ENCODE peak calls at places on chromosomes 5 and 9, in nine cellular contexts. H is stimulated activated CD8-positive, alpha-beta memory T cell treated with anti-CD3 and anti-CD28 coated beads, Interleukin-4, amount 100 ng/mL, for 24 hours; C is AG20443; Z is GM13976; X is NCI-H460; A is activated gamma-delta T cell treated with Interleukin-2 at 50 U/mL for 16 hours; V is upper lobe of right lung; B is trophoblast cell; R is omental fat pad. J is an unnamed sample.

GRCh38 chr9:20835364-20836286 is 151.6 kb downstream of the FOCAD start:
- DNase-seq in A (no peak), X (peak; percentile 19), Z (no peak), V (no peak), C (peak; percentile 14), R (no peak), B (no peak), H (no peak), J (no peak)

GRCh38 chr9:89885156-89885555 is 280.3 kb downstream of the GADD45G start:
- DNase-seq in X (no peak), A (no peak), V (peak; percentile 3), B (no peak), R (no peak), Z (no peak), H (no peak), C (no peak), J (no peak)

GRCh38 chr5:146466521-146467349 is 19.6 kb downstream of the TCERG1 start:
- DNase-seq in V (no peak), C (peak; percentile 47), B (peak; percentile 9), X (peak; percentile 16), Z (no peak), A (no peak), H (no peak), R (no peak), J (no peak)

GRCh38 chr9:97740848-97741821 is 44.0 kb upstream of the XPA start:
- DNase-seq in A (peak; percentile 19), V (peak; percentile 74), Z (peak; percentile 55), H (peak; percentile 15), R (peak; percentile 31), B (peak; percentile 58), X (no peak), C (peak; percentile 74), J (peak; percentile 51)

GRCh38 chr9:72363226-72363625 is 1.8 kb downstream of the ZFAND5 start:
- DNase-seq in X (no peak), V (no peak), Z (no peak), B (no peak), R (no peak), C (no peak), H (no peak), A (no peak), J (peak; percentile 28)

GRCh38 chr5:112967520-112968083 is 9.0 kb upstream of the DCP2 start:
- DNase-seq in C (no peak), X (no peak), R (no peak), Z (no peak), H (no peak), A (no peak), B (no peak), V (no peak), J (no peak)

GRCh38 chr5:2133080-2133479 is 250.4 kb upstream of the IRX4 start:
- DNase-seq in R (no peak), X (no peak), A (no peak), B (no peak), C (no peak), Z (no peak), H (no peak), V (no peak), J (no peak)

GRCh38 chr5:97425511-97425910 is 242.5 kb upstream of the RIOK2 start:
- DNase-seq in Z (no peak), A (no peak), X (no peak), C (peak; percentile 13), R (no peak), H (no peak), V (no peak), B (no peak), J (no peak)

GRCh38 chr5:124057161-124057814 is 545.3 kb downstream of the CSNK1G3 start:
- DNase-seq in H (no peak), B (no peak), Z (no peak), X (no peak), C (no peak), V (peak; percentile 63), A (no peak), R (no peak), J (peak; percentile 64)

GRCh38 chr5:120684213-120684612 is 220.1 kb downstream of the PRR16 start:
- DNase-seq in V (no peak), Z (no peak), C (no peak), B (no peak), R (no peak), H (no peak), A (no peak), X (no peak), J (no peak)

J was measured in small intestine.